ENCODE peak calls at places on chromosomes 11 and 22, in six cellular contexts. One of them, this sample, is unnamed.

GRCh38 chr11:6194065-6194581 is 4.9 kb upstream of the OR52W1 start:
- DNase-seq in NCI-H1930: no peak
- DNase-seq in amniotic stem cell: no peak
- DNase-seq in WTC11: no peak
- DNase-seq in activated T-cell treated with anti-CD3 and anti-CD28 coated beads, Interleukin-2, amount 50 U/mL, for 48 hours: no peak
- DNase-seq in BJ: no peak
- DNase-seq in this sample: no peak

GRCh38 chr22:37061611-37062365 is 10.2 kb downstream of the KCTD17 start:
- DNase-seq in NCI-H1930: no peak
- DNase-seq in amniotic stem cell: no peak
- DNase-seq in WTC11: no peak
- DNase-seq in activated T-cell treated with anti-CD3 and anti-CD28 coated beads, Interleukin-2, amount 50 U/mL, for 48 hours: no peak
- DNase-seq in BJ: no peak
- DNase-seq in this sample: no peak

GRCh38 chr11:8532475-8532874 is 61.6 kb downstream of the STK33 start:
- DNase-seq in NCI-H1930: no peak
- DNase-seq in amniotic stem cell: no peak
- DNase-seq in WTC11: no peak
- DNase-seq in activated T-cell treated with anti-CD3 and anti-CD28 coated beads, Interleukin-2, amount 50 U/mL, for 48 hours: no peak
- DNase-seq in BJ: no peak
- DNase-seq in this sample: no peak

GRCh38 chr11:122910775-122911174 is 28.2 kb downstream of the JHY start:
- DNase-seq in NCI-H1930: no peak
- DNase-seq in amniotic stem cell: peak; percentile 10
- DNase-seq in WTC11: no peak
- DNase-seq in activated T-cell treated with anti-CD3 and anti-CD28 coated beads, Interleukin-2, amount 50 U/mL, for 48 hours: no peak
- DNase-seq in BJ: no peak
- DNase-seq in this sample: no peak

GRCh38 chr11:69411257-69411924 is 70.1 kb upstream of the LINC01488 start:
- DNase-seq in NCI-H1930: no peak
- DNase-seq in amniotic stem cell: no peak
- DNase-seq in WTC11: no peak
- DNase-seq in activated T-cell treated with anti-CD3 and anti-CD28 coated beads, Interleukin-2, amount 50 U/mL, for 48 hours: no peak
- DNase-seq in BJ: no peak
- DNase-seq in this sample: no peak

GRCh38 chr11:67082071-67082791 is 25.6 kb downstream of the RHOD start:
- DNase-seq in NCI-H1930: no peak
- DNase-seq in amniotic stem cell: no peak
- DNase-seq in WTC11: peak; percentile 52
- DNase-seq in activated T-cell treated with anti-CD3 and anti-CD28 coated beads, Interleukin-2, amount 50 U/mL, for 48 hours: peak; percentile 29
- DNase-seq in BJ: no peak
- DNase-seq in this sample: no peak

GRCh38 chr11:110355011-110355744 is 58.8 kb upstream of the RDX start:
- DNase-seq in NCI-H1930: no peak
- DNase-seq in amniotic stem cell: no peak
- DNase-seq in WTC11: no peak
- DNase-seq in activated T-cell treated with anti-CD3 and anti-CD28 coated beads, Interleukin-2, amount 50 U/mL, for 48 hours: no peak
- DNase-seq in BJ: no peak
- DNase-seq in this sample: no peak

GRCh38 chr11:57162179-57162898 is 19.4 kb upstream of the LRRC55 start:
- DNase-seq in NCI-H1930: no peak
- DNase-seq in amniotic stem cell: no peak
- DNase-seq in WTC11: no peak
- DNase-seq in activated T-cell treated with anti-CD3 and anti-CD28 coated beads, Interleukin-2, amount 50 U/mL, for 48 hours: no peak
- DNase-seq in BJ: no peak
- DNase-seq in this sample: no peak

GRCh38 chr11:61352038-61352437 is 9.6 kb downstream of the CYB561A3 start:
- DNase-seq in NCI-H1930: no peak
- DNase-seq in amniotic stem cell: no peak
- DNase-seq in WTC11: no peak
- DNase-seq in activated T-cell treated with anti-CD3 and anti-CD28 coated beads, Interleukin-2, amount 50 U/mL, for 48 hours: no peak
- DNase-seq in BJ: no peak
- DNase-seq in this sample: no peak

GRCh38 chr11:23398052-23398451 is 537.8 kb upstream of the CCDC179 start:
- DNase-seq in NCI-H1930: no peak
- DNase-seq in amniotic stem cell: no peak
- DNase-seq in WTC11: no peak
- DNase-seq in activated T-cell treated with anti-CD3 and anti-CD28 coated beads, Interleukin-2, amount 50 U/mL, for 48 hours: no peak
- DNase-seq in BJ: no peak
- DNase-seq in this sample: no peak

GRCh38 chr22:41876675-41877074 is 38.2 kb downstream of the SHISA8 start:
- DNase-seq in NCI-H1930: no peak
- DNase-seq in amniotic stem cell: no peak
- DNase-seq in WTC11: no peak
- DNase-seq in activated T-cell treated with anti-CD3 and anti-CD28 coated beads, Interleukin-2, amount 50 U/mL, for 48 hours: no peak
- DNase-seq in BJ: no peak
- DNase-seq in this sample: no peak

GRCh38 chr11:4665424-4665823 is 21.6 kb downstream of the OR51E1 start:
- DNase-seq in NCI-H1930: no peak
- DNase-seq in amniotic stem cell: no peak
- DNase-seq in WTC11: no peak
- DNase-seq in activated T-cell treated with anti-CD3 and anti-CD28 coated beads, Interleukin-2, amount 50 U/mL, for 48 hours: no peak
- DNase-seq in BJ: no peak
- DNase-seq in this sample: no peak

GRCh38 chr11:2355000-2355644 is 22.0 kb upstream of the CD81 start:
- DNase-seq in NCI-H1930: no peak
- DNase-seq in amniotic stem cell: no peak
- DNase-seq in WTC11: no peak
- DNase-seq in activated T-cell treated with anti-CD3 and anti-CD28 coated beads, Interleukin-2, amount 50 U/mL, for 48 hours: no peak
- DNase-seq in BJ: no peak
- DNase-seq in this sample: no peak

GRCh38 chr11:123742334-123742733 is 874 bp upstream of the ZNF202 start:
- DNase-seq in NCI-H1930: no peak
- DNase-seq in amniotic stem cell: no peak
- DNase-seq in WTC11: no peak
- DNase-seq in activated T-cell treated with anti-CD3 and anti-CD28 coated beads, Interleukin-2, amount 50 U/mL, for 48 hours: peak; percentile 29
- DNase-seq in BJ: no peak
- DNase-seq in this sample: no peak

GRCh38 chr22:28835630-28836189 is 35.3 kb upstream of the XBP1 start:
- DNase-seq in NCI-H1930: no peak
- DNase-seq in amniotic stem cell: no peak
- DNase-seq in WTC11: no peak
- DNase-seq in activated T-cell treated with anti-CD3 and anti-CD28 coated beads, Interleukin-2, amount 50 U/mL, for 48 hours: no peak
- DNase-seq in BJ: no peak
- DNase-seq in this sample: no peak

GRCh38 chr11:1307998-1308744 is 1.3 kb downstream of the TOLLIP start:
- DNase-seq in NCI-H1930: no peak
- DNase-seq in amniotic stem cell: no peak
- DNase-seq in WTC11: no peak
- DNase-seq in activated T-cell treated with anti-CD3 and anti-CD28 coated beads, Interleukin-2, amount 50 U/mL, for 48 hours: peak; percentile 19
- DNase-seq in BJ: no peak
- DNase-seq in this sample: no peak

GRCh38 chr11:100778386-100778785 is 91.3 kb downstream of the ARHGAP42 start:
- DNase-seq in NCI-H1930: no peak
- DNase-seq in amniotic stem cell: no peak
- DNase-seq in WTC11: no peak
- DNase-seq in activated T-cell treated with anti-CD3 and anti-CD28 coated beads, Interleukin-2, amount 50 U/mL, for 48 hours: no peak
- DNase-seq in BJ: no peak
- DNase-seq in this sample: no peak

GRCh38 chr11:86037743-86038142 is 31.1 kb downstream of the PICALM start:
- DNase-seq in NCI-H1930: no peak
- DNase-seq in amniotic stem cell: no peak
- DNase-seq in WTC11: no peak
- DNase-seq in activated T-cell treated with anti-CD3 and anti-CD28 coated beads, Interleukin-2, amount 50 U/mL, for 48 hours: no peak
- DNase-seq in BJ: no peak
- DNase-seq in this sample: no peak

GRCh38 chr11:2445948-2446551 is 1.2 kb downstream of the KCNQ1 start:
- DNase-seq in NCI-H1930: no peak
- DNase-seq in amniotic stem cell: no peak
- DNase-seq in WTC11: no peak
- DNase-seq in activated T-cell treated with anti-CD3 and anti-CD28 coated beads, Interleukin-2, amount 50 U/mL, for 48 hours: peak; percentile 48
- DNase-seq in BJ: no peak
- DNase-seq in this sample: no peak

GRCh38 chr11:72812604-72812967 is 1.6 kb upstream of the ATG16L2 start:
- DNase-seq in NCI-H1930: no peak
- DNase-seq in amniotic stem cell: no peak
- DNase-seq in WTC11: no peak
- DNase-seq in activated T-cell treated with anti-CD3 and anti-CD28 coated beads, Interleukin-2, amount 50 U/mL, for 48 hours: no peak
- DNase-seq in BJ: no peak
- DNase-seq in this sample: no peak

GRCh38 chr11:97739892-97740782 is 1280.6 kb upstream of the CNTN5 start:
- DNase-seq in NCI-H1930: no peak
- DNase-seq in amniotic stem cell: peak; percentile 42
- DNase-seq in WTC11: no peak
- DNase-seq in activated T-cell treated with anti-CD3 and anti-CD28 coated beads, Interleukin-2, amount 50 U/mL, for 48 hours: no peak
- DNase-seq in BJ: no peak
- DNase-seq in this sample: no peak

GRCh38 chr22:27409299-27409698 is 392.3 kb downstream of the MN1 start:
- DNase-seq in NCI-H1930: no peak
- DNase-seq in amniotic stem cell: no peak
- DNase-seq in WTC11: no peak
- DNase-seq in activated T-cell treated with anti-CD3 and anti-CD28 coated beads, Interleukin-2, amount 50 U/mL, for 48 hours: no peak
- DNase-seq in BJ: no peak
- DNase-seq in this sample: no peak

GRCh38 chr11:1155274-1155693 is 2.5 kb upstream of the MUC5AC start:
- DNase-seq in NCI-H1930: no peak
- DNase-seq in amniotic stem cell: no peak
- DNase-seq in WTC11: no peak
- DNase-seq in activated T-cell treated with anti-CD3 and anti-CD28 coated beads, Interleukin-2, amount 50 U/mL, for 48 hours: no peak
- DNase-seq in BJ: no peak
- DNase-seq in this sample: no peak

GRCh38 chr11:13826505-13827278 is 135.8 kb upstream of the SPON1 start:
- DNase-seq in NCI-H1930: no peak
- DNase-seq in amniotic stem cell: no peak
- DNase-seq in WTC11: no peak
- DNase-seq in activated T-cell treated with anti-CD3 and anti-CD28 coated beads, Interleukin-2, amount 50 U/mL, for 48 hours: no peak
- DNase-seq in BJ: no peak
- DNase-seq in this sample: no peak

GRCh38 chr11:14148653-14149273 is 186.2 kb downstream of the SPON1 start:
- DNase-seq in NCI-H1930: no peak
- DNase-seq in amniotic stem cell: peak; percentile 20
- DNase-seq in WTC11: no peak
- DNase-seq in activated T-cell treated with anti-CD3 and anti-CD28 coated beads, Interleukin-2, amount 50 U/mL, for 48 hours: no peak
- DNase-seq in BJ: no peak
- DNase-seq in this sample: no peak

GRCh38 chr22:45103756-45104155 is 60.0 kb upstream of the NUP50 start:
- DNase-seq in NCI-H1930: no peak
- DNase-seq in amniotic stem cell: no peak
- DNase-seq in WTC11: peak; percentile 29
- DNase-seq in activated T-cell treated with anti-CD3 and anti-CD28 coated beads, Interleukin-2, amount 50 U/mL, for 48 hours: no peak
- DNase-seq in BJ: no peak
- DNase-seq in this sample: no peak

GRCh38 chr11:45178890-45179663 is 32.6 kb downstream of the PRDM11 start:
- DNase-seq in NCI-H1930: no peak
- DNase-seq in amniotic stem cell: no peak
- DNase-seq in WTC11: no peak
- DNase-seq in activated T-cell treated with anti-CD3 and anti-CD28 coated beads, Interleukin-2, amount 50 U/mL, for 48 hours: no peak
- DNase-seq in BJ: no peak
- DNase-seq in this sample: no peak

GRCh38 chr22:23251445-23252093 is 71.3 kb downstream of the BCR start:
- DNase-seq in NCI-H1930: no peak
- DNase-seq in amniotic stem cell: no peak
- DNase-seq in WTC11: no peak
- DNase-seq in activated T-cell treated with anti-CD3 and anti-CD28 coated beads, Interleukin-2, amount 50 U/mL, for 48 hours: peak; percentile 52
- DNase-seq in BJ: no peak
- DNase-seq in this sample: no peak

GRCh38 chr11:72863091-72863490 is 48.9 kb downstream of the ATG16L2 start:
- DNase-seq in NCI-H1930: no peak
- DNase-seq in amniotic stem cell: no peak
- DNase-seq in WTC11: no peak
- DNase-seq in activated T-cell treated with anti-CD3 and anti-CD28 coated beads, Interleukin-2, amount 50 U/mL, for 48 hours: no peak
- DNase-seq in BJ: no peak
- DNase-seq in this sample: no peak

GRCh38 chr11:47726878-47727514 is 11.8 kb upstream of the AGBL2 start:
- DNase-seq in NCI-H1930: no peak
- DNase-seq in amniotic stem cell: no peak
- DNase-seq in WTC11: no peak
- DNase-seq in activated T-cell treated with anti-CD3 and anti-CD28 coated beads, Interleukin-2, amount 50 U/mL, for 48 hours: peak; percentile 9
- DNase-seq in BJ: no peak
- DNase-seq in this sample: no peak

GRCh38 chr11:47577460-47578041 is 1.2 kb downstream of the KBTBD4 start:
- DNase-seq in NCI-H1930: no peak
- DNase-seq in amniotic stem cell: no peak
- DNase-seq in WTC11: no peak
- DNase-seq in activated T-cell treated with anti-CD3 and anti-CD28 coated beads, Interleukin-2, amount 50 U/mL, for 48 hours: no peak
- DNase-seq in BJ: no peak
- DNase-seq in this sample: no peak